ENCODE peak calls at places on chromosome 2, in six cellular contexts. One of them, this sample, is unnamed.
A peak's percentile ranks its signal among the peaks of the same experiment; 100 is the strongest.

GRCh38 chr2:225670111-225670974 is 270.8 kb downstream of the NYAP2 start:
- DNase-seq in activated T-cell treated with anti-CD3 and anti-CD28 coated beads for 1 hour: no peak
- DNase-seq in LoVo: peak; percentile 62
- DNase-seq in tibial artery: no peak
- DNase-seq in GM23248: peak; percentile 73
- DNase-seq in neural progenitor cell: peak; percentile 53
- DNase-seq in this sample: peak; percentile 63

GRCh38 chr2:29309090-29310054 is 194.2 kb downstream of the CLIP4 start:
- DNase-seq in tibial artery: peak; percentile 60
- DNase-seq in neural progenitor cell: peak; percentile 92
- DNase-seq in activated T-cell treated with anti-CD3 and anti-CD28 coated beads for 1 hour: no peak
- DNase-seq in GM23248: peak; percentile 75
- DNase-seq in LoVo: peak; percentile 53
- DNase-seq in this sample: peak; percentile 80

GRCh38 chr2:126793885-126794613 is 104.6 kb upstream of the TEX51 start:
- DNase-seq in GM23248: no peak
- DNase-seq in LoVo: no peak
- DNase-seq in neural progenitor cell: no peak
- DNase-seq in activated T-cell treated with anti-CD3 and anti-CD28 coated beads for 1 hour: no peak
- DNase-seq in tibial artery: no peak
- DNase-seq in this sample: no peak

GRCh38 chr2:128549094-128549493 is 230.4 kb upstream of the HS6ST1 start:
- DNase-seq in neural progenitor cell: no peak
- DNase-seq in GM23248: peak; percentile 8
- DNase-seq in tibial artery: no peak
- DNase-seq in activated T-cell treated with anti-CD3 and anti-CD28 coated beads for 1 hour: no peak
- DNase-seq in LoVo: no peak
- DNase-seq in this sample: no peak

GRCh38 chr2:96267159-96267971 is 1.3 kb downstream of the CIAO1 start:
- DNase-seq in activated T-cell treated with anti-CD3 and anti-CD28 coated beads for 1 hour: peak; percentile 14
- DNase-seq in neural progenitor cell: peak; percentile 62
- DNase-seq in LoVo: peak; percentile 59
- DNase-seq in tibial artery: no peak
- DNase-seq in GM23248: peak; percentile 73
- DNase-seq in this sample: peak; percentile 66

GRCh38 chr2:231877533-231878456 is 48.4 kb downstream of the NPPC start:
- DNase-seq in GM23248: no peak
- DNase-seq in tibial artery: no peak
- DNase-seq in activated T-cell treated with anti-CD3 and anti-CD28 coated beads for 1 hour: no peak
- DNase-seq in neural progenitor cell: peak; percentile 32
- DNase-seq in LoVo: no peak
- DNase-seq in this sample: peak; percentile 36

GRCh38 chr2:179447426-179447825 is 182.8 kb upstream of the SESTD1 start:
- DNase-seq in activated T-cell treated with anti-CD3 and anti-CD28 coated beads for 1 hour: no peak
- DNase-seq in LoVo: no peak
- DNase-seq in GM23248: no peak
- DNase-seq in tibial artery: no peak
- DNase-seq in neural progenitor cell: no peak
- DNase-seq in this sample: no peak

GRCh38 chr2:98790221-98790620 is 59.3 kb upstream of the MGAT4A start:
- DNase-seq in tibial artery: no peak
- DNase-seq in activated T-cell treated with anti-CD3 and anti-CD28 coated beads for 1 hour: no peak
- DNase-seq in LoVo: no peak
- DNase-seq in neural progenitor cell: no peak
- DNase-seq in GM23248: no peak
- DNase-seq in this sample: no peak

GRCh38 chr2:46435796-46436360 is 43.5 kb upstream of the TMEM247 start:
- DNase-seq in neural progenitor cell: no peak
- DNase-seq in tibial artery: no peak
- DNase-seq in activated T-cell treated with anti-CD3 and anti-CD28 coated beads for 1 hour: no peak
- DNase-seq in LoVo: no peak
- DNase-seq in GM23248: no peak
- DNase-seq in this sample: no peak

GRCh38 chr2:112048887-112049286 is 6.2 kb upstream of the TMEM87B start:
- DNase-seq in tibial artery: no peak
- DNase-seq in neural progenitor cell: peak; percentile 37
- DNase-seq in LoVo: peak; percentile 53
- DNase-seq in activated T-cell treated with anti-CD3 and anti-CD28 coated beads for 1 hour: no peak
- DNase-seq in GM23248: peak; percentile 66
- DNase-seq in this sample: peak; percentile 38

GRCh38 chr2:191376981-191377629 is 131.9 kb downstream of the MYO1B start:
- DNase-seq in LoVo: peak; percentile 85
- DNase-seq in tibial artery: peak; percentile 88
- DNase-seq in GM23248: peak; percentile 96
- DNase-seq in activated T-cell treated with anti-CD3 and anti-CD28 coated beads for 1 hour: no peak
- DNase-seq in neural progenitor cell: no peak
- DNase-seq in this sample: peak; percentile 57

GRCh38 chr2:99442837-99443236 is 47.0 kb downstream of the REV1 start:
- DNase-seq in neural progenitor cell: peak; percentile 7
- DNase-seq in GM23248: peak; percentile 40
- DNase-seq in activated T-cell treated with anti-CD3 and anti-CD28 coated beads for 1 hour: no peak
- DNase-seq in LoVo: no peak
- DNase-seq in tibial artery: no peak
- DNase-seq in this sample: peak; percentile 24

GRCh38 chr2:96927420-96928171 is 57.7 kb upstream of the SEMA4C start:
- DNase-seq in neural progenitor cell: no peak
- DNase-seq in tibial artery: peak; percentile 55
- DNase-seq in activated T-cell treated with anti-CD3 and anti-CD28 coated beads for 1 hour: no peak
- DNase-seq in LoVo: no peak
- DNase-seq in GM23248: peak; percentile 77
- DNase-seq in this sample: no peak

GRCh38 chr2:101002562-101003277 is 631 bp downstream of the RPL31 start:
- DNase-seq in activated T-cell treated with anti-CD3 and anti-CD28 coated beads for 1 hour: no peak
- DNase-seq in LoVo: no peak
- DNase-seq in GM23248: peak; percentile 50
- DNase-seq in neural progenitor cell: peak; percentile 16
- DNase-seq in tibial artery: no peak
- DNase-seq in this sample: peak; percentile 23

GRCh38 chr2:98701230-98701629 is 29.7 kb downstream of the MGAT4A start:
- DNase-seq in neural progenitor cell: no peak
- DNase-seq in activated T-cell treated with anti-CD3 and anti-CD28 coated beads for 1 hour: no peak
- DNase-seq in GM23248: peak; percentile 20
- DNase-seq in LoVo: no peak
- DNase-seq in tibial artery: no peak
- DNase-seq in this sample: no peak

GRCh38 chr2:239161711-239162140 is 239.1 kb downstream of the HDAC4 start:
- DNase-seq in GM23248: no peak
- DNase-seq in neural progenitor cell: no peak
- DNase-seq in tibial artery: peak; percentile 15
- DNase-seq in activated T-cell treated with anti-CD3 and anti-CD28 coated beads for 1 hour: no peak
- DNase-seq in LoVo: no peak
- DNase-seq in this sample: no peak

GRCh38 chr2:165305391-165306096 is 66.3 kb downstream of the SCN2A start:
- DNase-seq in LoVo: no peak
- DNase-seq in GM23248: peak; percentile 16
- DNase-seq in tibial artery: no peak
- DNase-seq in activated T-cell treated with anti-CD3 and anti-CD28 coated beads for 1 hour: no peak
- DNase-seq in neural progenitor cell: no peak
- DNase-seq in this sample: no peak

GRCh38 chr2:121554998-121555397 is 24.3 kb downstream of the RNU4ATAC start:
- DNase-seq in GM23248: no peak
- DNase-seq in LoVo: no peak
- DNase-seq in neural progenitor cell: no peak
- DNase-seq in tibial artery: no peak
- DNase-seq in activated T-cell treated with anti-CD3 and anti-CD28 coated beads for 1 hour: no peak
- DNase-seq in this sample: no peak

GRCh38 chr2:189549440-189549832 is 31.1 kb downstream of the SLC40A1 start:
- DNase-seq in GM23248: peak; percentile 32
- DNase-seq in neural progenitor cell: no peak
- DNase-seq in tibial artery: peak; percentile 63
- DNase-seq in activated T-cell treated with anti-CD3 and anti-CD28 coated beads for 1 hour: no peak
- DNase-seq in LoVo: no peak
- DNase-seq in this sample: no peak

GRCh38 chr2:142918624-142919023 is 41.2 kb downstream of the KYNU start:
- DNase-seq in tibial artery: no peak
- DNase-seq in GM23248: peak; percentile 6
- DNase-seq in activated T-cell treated with anti-CD3 and anti-CD28 coated beads for 1 hour: no peak
- DNase-seq in LoVo: no peak
- DNase-seq in neural progenitor cell: no peak
- DNase-seq in this sample: no peak

GRCh38 chr2:96916156-96917007 is 46.5 kb upstream of the SEMA4C start:
- DNase-seq in activated T-cell treated with anti-CD3 and anti-CD28 coated beads for 1 hour: no peak
- DNase-seq in neural progenitor cell: no peak
- DNase-seq in LoVo: no peak
- DNase-seq in GM23248: no peak
- DNase-seq in tibial artery: no peak
- DNase-seq in this sample: no peak

This sample was measured in A549.